ENCODE peak calls at places on chromosomes 2 and 18, in nine cellular contexts. Z is activated gamma-delta T cell treated with anti-CD3 and anti-CD28 coated beads, Interleukin-2, amount 50 U/mL, for 16 hours; G is activated naive CD8-positive, alpha-beta T cell treated with anti-CD3 and anti-CD28 coated beads, Interleukin-2, amount 10 ng/mL, durations not matched to agents 7 days and 5 days; K is PC-9; B is stimulated activated CD4-positive, alpha-beta T cell treated with anti-CD3 and anti-CD28 coated beads, Interleukin-4, amount 100 ng/mL, for 48 hours; P is NT2/D1; S is HTR-8/SVneo; C is dorsolateral prefrontal cortex; V is T-helper 2 cell. U is an unnamed sample.

GRCh38 chr2:102258386-102259074 is 52.8 kb upstream of the IL1RL1 start:
- DNase-seq in Z (no peak), G (no peak), K (peak), B (no peak), P (no peak), S (peak), C (no peak), V (no peak), U (peak)

GRCh38 chr2:2127474-2127873 is 203.6 kb downstream of the MYT1L start:
- DNase-seq in Z (no peak), G (no peak), K (no peak), B (no peak), P (no peak), S (no peak), C (peak), V (no peak), U (no peak)

GRCh38 chr2:134280726-134281125 is 26.9 kb downstream of the MGAT5 start:
- DNase-seq in Z (no peak), G (no peak), K (no peak), B (no peak), P (no peak), S (no peak), C (peak), V (no peak), U (no peak)

GRCh38 chr2:168186452-168186851 is 60.9 kb downstream of the STK39 start:
- DNase-seq in Z (no peak), G (no peak), K (no peak), B (no peak), P (no peak), S (no peak), C (no peak), V (no peak), U (no peak)

GRCh38 chr18:55401638-55402191 is 186.3 kb downstream of the TCF4 start:
- DNase-seq in Z (no peak), G (no peak), K (no peak), B (no peak), P (peak), S (peak), C (peak), V (no peak), U (no peak)

GRCh38 chr2:25742501-25742900 is 69.1 kb upstream of the DTNB start:
- DNase-seq in Z (no peak), G (no peak), K (no peak), B (no peak), P (no peak), S (no peak), C (no peak), V (no peak), U (no peak)

GRCh38 chr2:10048501-10049171 is 5.3 kb downstream of the KLF11 start:
- DNase-seq in Z (no peak), G (no peak), K (no peak), B (no peak), P (no peak), S (peak), C (no peak), V (no peak), U (no peak)

GRCh38 chr2:240785424-240786335 is 34.3 kb downstream of the KIF1A start:
- DNase-seq in Z (no peak), G (no peak), K (no peak), B (no peak), P (no peak), S (no peak), C (no peak), V (no peak), U (no peak)

GRCh38 chr2:181106229-181106628 is 125.8 kb downstream of the UBE2E3 start:
- DNase-seq in Z (no peak), G (no peak), K (no peak), B (no peak), P (no peak), S (no peak), C (peak), V (no peak), U (no peak)

GRCh38 chr2:237171396-237171795 is 85.7 kb downstream of the COPS8 start:
- DNase-seq in Z (no peak), G (no peak), K (peak), B (no peak), P (no peak), S (peak), C (no peak), V (no peak), U (peak)

GRCh38 chr18:24112464-24112863 is 26.4 kb upstream of the CABYR start:
- DNase-seq in Z (no peak), G (no peak), K (no peak), B (no peak), P (no peak), S (no peak), C (no peak), V (no peak), U (no peak)

GRCh38 chr2:66578853-66579158 is 143.9 kb downstream of the MEIS1 start:
- DNase-seq in Z (no peak), G (no peak), K (no peak), B (no peak), P (no peak), S (no peak), C (no peak), V (no peak), U (no peak)

GRCh38 chr2:120599064-120599463 is 136.6 kb upstream of the GLI2 start:
- DNase-seq in Z (no peak), G (no peak), K (no peak), B (no peak), P (no peak), S (no peak), C (no peak), V (no peak), U (no peak)

GRCh38 chr2:212539145-212539880 is 711 bp upstream of the ERBB4 start:
- DNase-seq in Z (no peak), G (peak), K (peak), B (no peak), P (no peak), S (peak), C (peak), V (no peak), U (no peak)

GRCh38 chr18:25229080-25229479 is 122.9 kb downstream of the ZNF521 start:
- DNase-seq in Z (no peak), G (no peak), K (no peak), B (no peak), P (no peak), S (no peak), C (peak), V (no peak), U (no peak)

GRCh38 chr18:37489998-37490397 is 75.6 kb downstream of the CELF4 start:
- DNase-seq in Z (no peak), G (no peak), K (no peak), B (no peak), P (no peak), S (no peak), C (no peak), V (no peak), U (no peak)

GRCh38 chr2:186294489-186294888 is 191.6 kb upstream of the ZC3H15 start:
- DNase-seq in Z (no peak), G (no peak), K (no peak), B (no peak), P (no peak), S (no peak), C (no peak), V (no peak), U (no peak)

GRCh38 chr2:120298173-120298835 is 45.7 kb downstream of the RALB start:
- DNase-seq in Z (no peak), G (no peak), K (no peak), B (no peak), P (no peak), S (no peak), C (no peak), V (no peak), U (no peak)

GRCh38 chr2:51003345-51004192 is 28.4 kb downstream of the NRXN1 start:
- DNase-seq in Z (no peak), G (no peak), K (no peak), B (no peak), P (no peak), S (no peak), C (no peak), V (no peak), U (no peak)

GRCh38 chr18:58538604-58539386 is 90.1 kb downstream of the ALPK2 start:
- DNase-seq in Z (no peak), G (no peak), K (no peak), B (no peak), P (no peak), S (no peak), C (no peak), V (no peak), U (no peak)

GRCh38 chr2:186919272-186919671 is 70.3 kb upstream of the ZSWIM2 start:
- DNase-seq in Z (no peak), G (no peak), K (no peak), B (no peak), P (no peak), S (peak), C (no peak), V (no peak), U (no peak)

GRCh38 chr2:231515603-231516002 is 14.6 kb downstream of the NMUR1 start:
- DNase-seq in Z (no peak), G (peak), K (no peak), B (no peak), P (no peak), S (no peak), C (no peak), V (no peak), U (no peak)

GRCh38 chr18:27185025-27185763 is at the start of gene CHST9:
- DNase-seq in Z (no peak), G (no peak), K (peak), B (no peak), P (no peak), S (no peak), C (no peak), V (no peak), U (no peak)

GRCh38 chr2:200159366-200159720 is 147.2 kb upstream of the SPATS2L start:
- DNase-seq in Z (no peak), G (no peak), K (no peak), B (no peak), P (no peak), S (peak), C (no peak), V (no peak), U (no peak)

GRCh38 chr2:237830522-237830921 is 28.9 kb upstream of the RAMP1 start:
- DNase-seq in Z (no peak), G (no peak), K (no peak), B (no peak), P (no peak), S (no peak), C (no peak), V (no peak), U (no peak)

U was measured in Panc1.